ENCODE peak calls at places on chromosomes 5 and 9, in six cellular contexts. W is H9, Q is IMR-90, P is neuronal stem cell, D is H1, L is trophoblast cell. Z is an unnamed sample.
A peak's percentile ranks its signal among the peaks of the same experiment; 100 is the strongest.

GRCh38 chr5:101473483-101473882 is 570.4 kb upstream of the ST8SIA4 start:
- DNase-seq in W (no peak), Q (peak; percentile 12), P (no peak), D (no peak), L (no peak), Z (peak; percentile 2)

GRCh38 chr9:33167949-33168535 is 906 bp upstream of the B4GALT1 start:
- DNase-seq in W (no peak), Q (no peak), P (no peak), D (no peak), L (no peak), Z (no peak)

GRCh38 chr9:20217596-20217995 is 404.7 kb downstream of the MLLT3 start:
- DNase-seq in W (no peak), Q (no peak), P (no peak), D (no peak), L (no peak), Z (no peak)

GRCh38 chr5:178207183-178207916 is 3.0 kb downstream of the HNRNPAB start:
- DNase-seq in W (no peak), Q (peak; percentile 67), P (no peak), D (no peak), L (no peak), Z (no peak)

GRCh38 chr9:89483592-89484474 is 14.1 kb downstream of the SEMA4D start:
- DNase-seq in W (peak; percentile 23), Q (no peak), P (no peak), D (no peak), L (no peak), Z (no peak)

GRCh38 chr9:35311891-35312639 is 150.3 kb downstream of the UNC13B start:
- DNase-seq in W (no peak), Q (peak; percentile 19), P (no peak), D (no peak), L (no peak), Z (no peak)

GRCh38 chr5:69418559-69418958 is 3.6 kb downstream of the MARVELD2 start:
- DNase-seq in W (no peak), Q (no peak), P (no peak), D (no peak), L (no peak), Z (no peak)

GRCh38 chr9:106675780-106676179 is 187.2 kb upstream of the ZNF462 start:
- DNase-seq in W (no peak), Q (no peak), P (no peak), D (no peak), L (peak; percentile 54), Z (no peak)

GRCh38 chr5:151574597-151574996 is 16.5 kb downstream of the FAT2 start:
- DNase-seq in W (no peak), Q (no peak), P (no peak), D (no peak), L (no peak), Z (no peak)

GRCh38 chr5:112880219-112880964 is 19.3 kb downstream of the SRP19 start:
- DNase-seq in W (no peak), Q (no peak), P (no peak), D (no peak), L (no peak), Z (no peak)

GRCh38 chr5:13976867-13977479 is 32.5 kb upstream of the DNAH5 start:
- DNase-seq in W (no peak), Q (peak; percentile 70), P (peak; percentile 18), D (no peak), L (peak; percentile 80), Z (peak; percentile 59)

GRCh38 chr5:133295520-133295919 is 243.7 kb downstream of the HSPA4 start:
- DNase-seq in W (no peak), Q (no peak), P (no peak), D (no peak), L (no peak), Z (no peak)

GRCh38 chr5:34490501-34491250 is 165.5 kb upstream of the RAI14 start:
- DNase-seq in W (peak; percentile 69), Q (no peak), P (no peak), D (no peak), L (peak; percentile 19), Z (peak; percentile 73)

GRCh38 chr5:55450050-55450765 is 84.6 kb downstream of the PLPP1 start:
- DNase-seq in W (no peak), Q (peak; percentile 53), P (no peak), D (no peak), L (peak; percentile 49), Z (peak; percentile 38)

GRCh38 chr9:114186793-114187289 is 31.5 kb downstream of the COL27A1 start:
- DNase-seq in W (no peak), Q (no peak), P (no peak), D (no peak), L (no peak), Z (no peak)

GRCh38 chr9:93828331-93829097 is 126.6 kb downstream of the BARX1 start:
- DNase-seq in W (peak; percentile 24), Q (no peak), P (no peak), D (no peak), L (no peak), Z (no peak)

GRCh38 chr9:28821240-28821639 is 1248.0 kb upstream of the C9orf72 start:
- DNase-seq in W (no peak), Q (no peak), P (no peak), D (no peak), L (no peak), Z (no peak)

GRCh38 chr9:28820741-28821140 is 1247.5 kb upstream of the C9orf72 start:
- DNase-seq in W (peak; percentile 41), Q (no peak), P (no peak), D (no peak), L (no peak), Z (no peak)

GRCh38 chr9:28824410-28824963 is 1251.2 kb upstream of the C9orf72 start:
- DNase-seq in W (no peak), Q (no peak), P (no peak), D (no peak), L (no peak), Z (no peak)
- H3K14ac ChIP-seq in W (no peak overlapping the region), Q (no peak overlapping the region), P (no peak overlapping the region), D (no peak overlapping the region), L (no peak overlapping the region), Z (no peak overlapping the region)

GRCh38 chr5:160287378-160288051 is 24.8 kb downstream of the CCNJL start:
- DNase-seq in W (peak; percentile 94), Q (no peak), P (peak; percentile 91), D (peak; percentile 91), L (no peak), Z (peak; percentile 67)

GRCh38 chr5:160284271-160284670 is 28.1 kb downstream of the CCNJL start:
- DNase-seq in W (no peak), Q (no peak), P (no peak), D (no peak), L (no peak), Z (no peak)

GRCh38 chr5:160289356-160289651 is 23.1 kb downstream of the CCNJL start:
- DNase-seq in W (no peak), Q (no peak), P (no peak), D (no peak), L (no peak), Z (no peak)

GRCh38 chr5:160285311-160285710 is 27.1 kb downstream of the CCNJL start:
- DNase-seq in W (no peak), Q (no peak), P (no peak), D (no peak), L (no peak), Z (no peak)

DNA sequence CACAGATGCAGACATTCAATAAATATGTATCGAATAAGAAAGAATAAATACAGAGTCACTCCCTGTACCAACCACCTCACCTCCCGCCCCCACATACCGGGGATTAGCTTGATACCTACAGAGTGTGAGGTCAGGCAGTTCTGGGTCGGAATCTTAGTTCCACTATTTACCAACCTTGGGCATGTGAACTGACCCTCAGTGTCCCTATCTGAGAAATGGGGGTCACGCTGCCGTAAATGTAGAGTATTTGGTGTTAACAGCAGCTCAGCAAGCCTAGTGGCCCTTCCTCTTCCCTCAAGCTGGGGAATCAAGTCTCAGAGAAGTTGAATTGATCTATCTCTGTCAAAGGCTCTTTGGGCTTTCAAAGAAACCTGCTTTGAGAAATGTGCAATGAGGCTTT is 25.4 kb downstream of the CCNJL start:
- DNase-seq in W (no peak), Q (no peak), P (no peak), D (no peak), L (no peak), Z (no peak)
- H3K14ac ChIP-seq in W (no peak overlapping the region), Q (no peak overlapping the region), P (no peak overlapping the region), D (no peak overlapping the region), L (peak overlapping the region; percentile 88), Z (no peak overlapping the region)

GRCh38 chr9:131733601-131734061 is 6.2 kb downstream of the RAPGEF1 start:
- DNase-seq in W (peak; percentile 48), Q (peak; percentile 96), P (no peak), D (no peak), L (peak; percentile 97), Z (peak; percentile 97)
- H3K14ac ChIP-seq in W (no peak overlapping the region), Q (no peak overlapping the region), P (no peak overlapping the region), D (no peak overlapping the region), L (no peak overlapping the region), Z (no peak overlapping the region)

DNA sequence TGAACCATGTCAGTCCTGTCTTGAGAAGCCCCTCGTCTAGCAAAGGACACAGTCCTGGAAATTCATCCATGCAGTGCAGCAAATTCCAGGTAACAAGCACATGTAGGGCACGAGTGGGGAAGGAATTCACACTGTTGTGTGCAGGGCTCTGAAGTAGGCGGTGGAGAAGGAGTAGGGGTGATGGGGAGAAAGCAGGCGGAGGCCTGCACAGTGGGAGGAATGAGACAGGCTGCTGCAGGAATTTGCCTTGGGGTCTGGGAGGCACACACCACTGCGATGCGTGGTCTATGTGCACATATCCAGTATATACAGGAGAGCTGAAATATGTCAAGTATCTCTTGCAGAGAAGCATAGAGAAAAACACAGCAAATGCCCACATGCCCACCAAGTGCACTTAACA is 249.2 kb upstream of the IRX2 start:
- DNase-seq in W (no peak), Q (no peak), P (no peak), D (no peak), L (no peak), Z (no peak)
- H3K14ac ChIP-seq in W (no peak overlapping the region), Q (no peak overlapping the region), P (no peak overlapping the region), D (no peak overlapping the region), L (no peak overlapping the region), Z (no peak overlapping the region)

GRCh38 chr5:175124251-175124813 is 319.6 kb downstream of the DRD1 start:
- DNase-seq in W (no peak), Q (no peak), P (no peak), D (no peak), L (peak; percentile 28), Z (no peak)

GRCh38 chr5:175116466-175117048 is 327.4 kb downstream of the DRD1 start:
- DNase-seq in W (no peak), Q (no peak), P (no peak), D (no peak), L (no peak), Z (no peak)

GRCh38 chr5:175118700-175119309 is 325.2 kb downstream of the DRD1 start:
- DNase-seq in W (no peak), Q (no peak), P (no peak), D (no peak), L (no peak), Z (no peak)

GRCh38 chr5:175123542-175123941 is 320.4 kb downstream of the DRD1 start:
- DNase-seq in W (no peak), Q (no peak), P (no peak), D (no peak), L (peak; percentile 26), Z (no peak)

GRCh38 chr5:175120412-175120811 is 323.6 kb downstream of the DRD1 start:
- DNase-seq in W (no peak), Q (no peak), P (no peak), D (no peak), L (no peak), Z (no peak)
- H3K14ac ChIP-seq in W (no peak overlapping the region), Q (no peak overlapping the region), P (no peak overlapping the region), D (no peak overlapping the region), L (no peak overlapping the region), Z (no peak overlapping the region)

GRCh38 chr5:9557696-9558095 is 11.8 kb upstream of the SEMA5A start:
- DNase-seq in W (no peak), Q (peak; percentile 82), P (no peak), D (no peak), L (peak; percentile 87), Z (peak; percentile 29)
- H3K14ac ChIP-seq in W (no peak overlapping the region), Q (no peak overlapping the region), P (no peak overlapping the region), D (no peak overlapping the region), L (no peak overlapping the region), Z (no peak overlapping the region)